ENCODE peak calls at places on chromosomes 6 and 20, in eight cellular contexts. One of them, this sample, is unnamed.
A peak's percentile ranks its signal among the peaks of the same experiment; 100 is the strongest.

GRCh38 chr6:11527274-11527870 is 10.2 kb upstream of the TMEM170B start:
- DNase-seq in stomach: no peak
- DNase-seq in PC-3: peak; percentile 62
- DNase-seq in suprapubic skin: no peak
- DNase-seq in psoas muscle: no peak
- DNase-seq in neural progenitor cell: no peak
- DNase-seq in BE2C: no peak
- DNase-seq in Peyer's patch: no peak
- DNase-seq in this sample: no peak

GRCh38 chr6:35203152-35203670 is 10.5 kb upstream of the SCUBE3 start:
- DNase-seq in stomach: no peak
- DNase-seq in PC-3: peak; percentile 64
- DNase-seq in suprapubic skin: no peak
- DNase-seq in psoas muscle: no peak
- DNase-seq in neural progenitor cell: no peak
- DNase-seq in BE2C: no peak
- DNase-seq in Peyer's patch: no peak
- DNase-seq in this sample: no peak

GRCh38 chr6:170096191-170096802 is 194.6 kb downstream of the DLL1 start:
- DNase-seq in stomach: peak; percentile 14
- DNase-seq in PC-3: no peak
- DNase-seq in suprapubic skin: peak; percentile 45
- DNase-seq in psoas muscle: no peak
- DNase-seq in neural progenitor cell: peak; percentile 44
- DNase-seq in BE2C: peak; percentile 70
- DNase-seq in Peyer's patch: no peak
- DNase-seq in this sample: no peak

GRCh38 chr6:166310634-166311033 is 2.4 kb upstream of the PRR18 start:
- DNase-seq in stomach: no peak
- DNase-seq in PC-3: no peak
- DNase-seq in suprapubic skin: no peak
- DNase-seq in psoas muscle: no peak
- DNase-seq in neural progenitor cell: no peak
- DNase-seq in BE2C: no peak
- DNase-seq in Peyer's patch: no peak
- DNase-seq in this sample: no peak

GRCh38 chr20:59273699-59274380 is 26.6 kb upstream of the EDN3 start:
- DNase-seq in stomach: no peak
- DNase-seq in PC-3: no peak
- DNase-seq in suprapubic skin: no peak
- DNase-seq in psoas muscle: no peak
- DNase-seq in neural progenitor cell: no peak
- DNase-seq in BE2C: no peak
- DNase-seq in Peyer's patch: no peak
- DNase-seq in this sample: no peak

GRCh38 chr6:108592371-108593337 is 31.9 kb downstream of the FOXO3 start:
- DNase-seq in stomach: peak; percentile 38
- DNase-seq in PC-3: no peak
- DNase-seq in suprapubic skin: peak; percentile 79
- DNase-seq in psoas muscle: peak; percentile 60
- DNase-seq in neural progenitor cell: peak; percentile 28
- DNase-seq in BE2C: no peak
- DNase-seq in Peyer's patch: no peak
- DNase-seq in this sample: peak; percentile 33

GRCh38 chr6:118284736-118285360 is 263.2 kb upstream of the PLN start:
- DNase-seq in stomach: no peak
- DNase-seq in PC-3: peak; percentile 10
- DNase-seq in suprapubic skin: no peak
- DNase-seq in psoas muscle: no peak
- DNase-seq in neural progenitor cell: no peak
- DNase-seq in BE2C: no peak
- DNase-seq in Peyer's patch: no peak
- DNase-seq in this sample: no peak

GRCh38 chr20:47872341-47872740 is 87.1 kb upstream of the SULF2 start:
- DNase-seq in stomach: no peak
- DNase-seq in PC-3: no peak
- DNase-seq in suprapubic skin: no peak
- DNase-seq in psoas muscle: no peak
- DNase-seq in neural progenitor cell: no peak
- DNase-seq in BE2C: peak; percentile 26
- DNase-seq in Peyer's patch: no peak
- DNase-seq in this sample: no peak

GRCh38 chr6:30836431-30836866 is 47.9 kb upstream of the DDR1 start:
- DNase-seq in stomach: no peak
- DNase-seq in PC-3: no peak
- DNase-seq in suprapubic skin: no peak
- DNase-seq in psoas muscle: no peak
- DNase-seq in neural progenitor cell: no peak
- DNase-seq in BE2C: no peak
- DNase-seq in Peyer's patch: no peak
- DNase-seq in this sample: no peak

GRCh38 chr6:168341280-168341679 is 21.7 kb upstream of the DACT2 start:
- DNase-seq in stomach: no peak
- DNase-seq in PC-3: no peak
- DNase-seq in suprapubic skin: no peak
- DNase-seq in psoas muscle: no peak
- DNase-seq in neural progenitor cell: no peak
- DNase-seq in BE2C: no peak
- DNase-seq in Peyer's patch: no peak
- DNase-seq in this sample: no peak
- H3K9me3 ChIP-seq in stomach: no peaks in the 10 kb centered on the region
- H3K9me3 ChIP-seq in PC-3: no peaks in the 10 kb centered on the region
- H3K9me3 ChIP-seq in suprapubic skin: no peaks in the 10 kb centered on the region
- H3K9me3 ChIP-seq in psoas muscle: no peaks in the 10 kb centered on the region
- H3K9me3 ChIP-seq in neural progenitor cell: no peaks in the 10 kb centered on the region
- H3K9me3 ChIP-seq in BE2C: no peaks in the 10 kb centered on the region
- H3K9me3 ChIP-seq in Peyer's patch: no peaks in the 10 kb centered on the region
- H3K9me3 ChIP-seq in this sample: no peaks in the 10 kb centered on the region

GRCh38 chr20:36832791-36833190 is 43.1 kb upstream of the TLDC2 start:
- DNase-seq in stomach: no peak
- DNase-seq in PC-3: no peak
- DNase-seq in suprapubic skin: no peak
- DNase-seq in psoas muscle: no peak
- DNase-seq in neural progenitor cell: no peak
- DNase-seq in BE2C: no peak
- DNase-seq in Peyer's patch: no peak
- DNase-seq in this sample: no peak

GRCh38 chr20:36836591-36837329 is 39.2 kb upstream of the TLDC2 start:
- DNase-seq in stomach: peak; percentile 62
- DNase-seq in PC-3: peak; percentile 64
- DNase-seq in suprapubic skin: no peak
- DNase-seq in psoas muscle: peak; percentile 55
- DNase-seq in neural progenitor cell: peak; percentile 81
- DNase-seq in BE2C: peak; percentile 81
- DNase-seq in Peyer's patch: peak; percentile 77
- DNase-seq in this sample: no peak

GRCh38 chr20:36835025-36835424 is 40.9 kb upstream of the TLDC2 start:
- DNase-seq in stomach: no peak
- DNase-seq in PC-3: no peak
- DNase-seq in suprapubic skin: no peak
- DNase-seq in psoas muscle: no peak
- DNase-seq in neural progenitor cell: no peak
- DNase-seq in BE2C: no peak
- DNase-seq in Peyer's patch: no peak
- DNase-seq in this sample: no peak

GRCh38 chr20:36833275-36834020 is 42.5 kb upstream of the TLDC2 start:
- DNase-seq in stomach: no peak
- DNase-seq in PC-3: no peak
- DNase-seq in suprapubic skin: no peak
- DNase-seq in psoas muscle: no peak
- DNase-seq in neural progenitor cell: no peak
- DNase-seq in BE2C: no peak
- DNase-seq in Peyer's patch: no peak
- DNase-seq in this sample: no peak

DNA sequence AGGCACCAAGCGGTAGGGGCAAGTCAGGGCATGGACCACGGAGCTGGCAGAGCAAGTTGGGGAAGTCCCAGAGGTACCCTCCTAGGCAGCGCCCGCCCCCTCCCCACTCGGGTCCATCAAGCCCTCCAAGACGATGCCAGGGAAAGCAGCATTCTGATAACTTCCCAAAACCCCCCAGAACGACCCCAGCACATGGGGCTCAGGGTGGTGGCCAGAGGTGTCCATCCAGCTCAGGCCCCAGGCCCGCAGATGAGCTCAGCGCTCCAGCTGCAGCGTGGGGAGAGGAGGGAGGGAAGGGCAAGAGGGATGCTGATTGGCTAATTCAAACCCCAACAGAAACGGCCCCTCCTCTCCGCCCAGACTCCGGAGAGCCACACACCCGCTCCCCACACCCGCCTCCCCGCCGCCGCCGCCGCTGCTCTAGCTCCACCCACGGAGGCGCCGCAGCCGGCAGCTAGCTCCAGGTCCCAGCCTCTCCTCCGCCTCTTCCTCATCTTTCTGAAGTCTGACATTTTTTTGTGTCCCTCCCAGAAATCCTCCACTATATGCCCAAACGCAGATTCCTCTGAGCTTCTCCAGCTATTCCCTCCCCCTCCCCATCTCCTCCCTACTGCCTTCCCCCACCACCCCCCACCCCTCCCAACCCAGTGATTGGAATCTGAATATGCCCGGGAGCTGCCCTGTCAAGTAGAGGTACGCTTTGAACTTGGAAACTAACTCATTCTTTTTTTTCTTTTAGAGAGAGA is 40.3 kb upstream of the TLDC2 start:
- DNase-seq in stomach: peak; percentile 92
- DNase-seq in PC-3: peak; percentile 90
- DNase-seq in suprapubic skin: peak; percentile 94
- DNase-seq in psoas muscle: peak; percentile 91
- DNase-seq in neural progenitor cell: peak; percentile 95
- DNase-seq in BE2C: peak; percentile 97
- DNase-seq in Peyer's patch: peak; percentile 90
- DNase-seq in this sample: peak; percentile 70
- H3K4me3 ChIP-seq in stomach: peak overlapping the region; percentile 29
- H3K4me3 ChIP-seq in PC-3: peak overlapping the region; percentile 33
- H3K4me3 ChIP-seq in suprapubic skin: peak overlapping the region; percentile 27
- H3K4me3 ChIP-seq in psoas muscle: peak overlapping the region; percentile 35
- H3K4me3 ChIP-seq in neural progenitor cell: peak overlapping the region; percentile 25
- H3K4me3 ChIP-seq in BE2C: peak overlapping the region; percentile 26
- H3K4me3 ChIP-seq in Peyer's patch: peak overlapping the region; percentile 10
- H3K4me3 ChIP-seq in this sample: peak overlapping the region; percentile 51

GRCh38 chr20:49286689-49287551 is 9.1 kb upstream of the ZNFX1 start:
- DNase-seq in stomach: no peak
- DNase-seq in PC-3: peak; percentile 50
- DNase-seq in suprapubic skin: no peak
- DNase-seq in psoas muscle: no peak
- DNase-seq in neural progenitor cell: peak; percentile 30
- DNase-seq in BE2C: no peak
- DNase-seq in Peyer's patch: no peak
- DNase-seq in this sample: no peak
- H3K9me3 ChIP-seq in stomach: peaks cover 59% of the 10 kb centered on the region
- H3K9me3 ChIP-seq in PC-3: peaks cover 18% of the 10 kb centered on the region
- H3K9me3 ChIP-seq in suprapubic skin: peaks cover 14% of the 10 kb centered on the region
- H3K9me3 ChIP-seq in psoas muscle: peaks cover 15% of the 10 kb centered on the region
- H3K9me3 ChIP-seq in neural progenitor cell: no peaks in the 10 kb centered on the region
- H3K9me3 ChIP-seq in BE2C: no peaks in the 10 kb centered on the region
- H3K9me3 ChIP-seq in Peyer's patch: no peaks in the 10 kb centered on the region
- H3K9me3 ChIP-seq in this sample: peaks cover 43% of the 10 kb centered on the region

GRCh38 chr6:85866758-85867401 is 224.2 kb upstream of the SYNCRIP start:
- DNase-seq in stomach: no peak
- DNase-seq in PC-3: no peak
- DNase-seq in suprapubic skin: no peak
- DNase-seq in psoas muscle: no peak
- DNase-seq in neural progenitor cell: no peak
- DNase-seq in BE2C: no peak
- DNase-seq in Peyer's patch: no peak
- DNase-seq in this sample: no peak

GRCh38 chr6:85864453-85865401 is 222.0 kb upstream of the SYNCRIP start:
- DNase-seq in stomach: peak; percentile 58
- DNase-seq in PC-3: peak; percentile 28
- DNase-seq in suprapubic skin: no peak
- DNase-seq in psoas muscle: no peak
- DNase-seq in neural progenitor cell: no peak
- DNase-seq in BE2C: no peak
- DNase-seq in Peyer's patch: no peak
- DNase-seq in this sample: no peak

GRCh38 chr6:85865665-85866372 is 223.1 kb upstream of the SYNCRIP start:
- DNase-seq in stomach: no peak
- DNase-seq in PC-3: peak; percentile 89
- DNase-seq in suprapubic skin: no peak
- DNase-seq in psoas muscle: no peak
- DNase-seq in neural progenitor cell: peak; percentile 24
- DNase-seq in BE2C: no peak
- DNase-seq in Peyer's patch: no peak
- DNase-seq in this sample: no peak

GRCh38 chr6:85867595-85867994 is 224.9 kb upstream of the SYNCRIP start:
- DNase-seq in stomach: no peak
- DNase-seq in PC-3: no peak
- DNase-seq in suprapubic skin: no peak
- DNase-seq in psoas muscle: no peak
- DNase-seq in neural progenitor cell: no peak
- DNase-seq in BE2C: no peak
- DNase-seq in Peyer's patch: no peak
- DNase-seq in this sample: no peak

DNA sequence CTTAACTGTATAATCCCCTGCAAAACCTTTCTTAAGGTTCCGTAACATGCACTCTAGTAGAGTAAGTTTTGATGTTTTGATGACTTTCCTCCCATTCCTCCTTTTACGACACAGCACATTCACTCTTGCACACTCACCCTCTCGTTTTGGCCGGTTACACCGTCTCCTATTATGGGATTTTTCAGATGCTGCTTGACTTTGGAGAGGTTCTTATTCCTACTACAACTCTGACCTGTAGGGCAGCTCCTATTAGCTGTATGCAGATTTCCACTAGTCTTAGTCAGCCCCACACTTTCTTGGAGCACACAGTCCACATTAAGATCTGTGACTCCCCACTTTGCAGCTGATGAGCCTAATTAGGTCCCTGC is 223.7 kb upstream of the SYNCRIP start:
- DNase-seq in stomach: no peak
- DNase-seq in PC-3: no peak
- DNase-seq in suprapubic skin: no peak
- DNase-seq in psoas muscle: no peak
- DNase-seq in neural progenitor cell: no peak
- DNase-seq in BE2C: no peak
- DNase-seq in Peyer's patch: no peak
- DNase-seq in this sample: no peak
- H3K4me3 ChIP-seq in stomach: peak overlapping the region; percentile 50
- H3K4me3 ChIP-seq in PC-3: peak overlapping the region; percentile 67
- H3K4me3 ChIP-seq in suprapubic skin: peak overlapping the region; percentile 43
- H3K4me3 ChIP-seq in psoas muscle: peak overlapping the region; percentile 55
- H3K4me3 ChIP-seq in neural progenitor cell: no peak overlapping the region
- H3K4me3 ChIP-seq in BE2C: no peak overlapping the region
- H3K4me3 ChIP-seq in Peyer's patch: no peak overlapping the region
- H3K4me3 ChIP-seq in this sample: no peak overlapping the region